ENCODE peak calls at places on chromosomes 5 and 9, in six cellular contexts. One of them, this sample, is unnamed. For H3K79me2, the result is how much of the 10 kb centered on the place peaks cover.

GRCh38 chr9:21616082-21616778 is 134.1 kb upstream of the IFNE start:
- DNase-seq in fibroblast of lung: peak
- DNase-seq in astrocyte: peak
- DNase-seq in HCT116: peak
- DNase-seq in PC-3: peak
- DNase-seq in MM.1S: no peak
- DNase-seq in this sample: peak

GRCh38 chr9:96052703-96053102 is 177.2 kb downstream of the ERCC6L2 start:
- DNase-seq in MM.1S: no peak
- DNase-seq in fibroblast of lung: no peak
- DNase-seq in astrocyte: no peak
- DNase-seq in PC-3: no peak
- DNase-seq in HCT116: no peak
- DNase-seq in this sample: no peak

GRCh38 chr5:41761663-41762062 is 108.6 kb downstream of the OXCT1 start:
- DNase-seq in PC-3: no peak
- DNase-seq in astrocyte: no peak
- DNase-seq in HCT116: no peak
- DNase-seq in MM.1S: no peak
- DNase-seq in fibroblast of lung: no peak
- DNase-seq in this sample: no peak

GRCh38 chr5:13212843-13213242 is 731.6 kb downstream of the DNAH5 start:
- DNase-seq in astrocyte: peak
- DNase-seq in MM.1S: no peak
- DNase-seq in HCT116: no peak
- DNase-seq in PC-3: no peak
- DNase-seq in fibroblast of lung: no peak
- DNase-seq in this sample: no peak

GRCh38 chr5:73482383-73483193 is 15.7 kb upstream of the BTF3 start:
- DNase-seq in MM.1S: no peak
- DNase-seq in astrocyte: peak
- DNase-seq in HCT116: no peak
- DNase-seq in fibroblast of lung: peak
- DNase-seq in PC-3: peak
- DNase-seq in this sample: peak

GRCh38 chr5:124317471-124317870 is 429.0 kb downstream of the ZNF608 start:
- DNase-seq in MM.1S: no peak
- DNase-seq in fibroblast of lung: no peak
- DNase-seq in PC-3: no peak
- DNase-seq in HCT116: no peak
- DNase-seq in astrocyte: no peak
- DNase-seq in this sample: no peak

GRCh38 chr9:121776009-121776738 is 124.7 kb downstream of the DAB2IP start:
- DNase-seq in HCT116: no peak
- DNase-seq in PC-3: no peak
- DNase-seq in MM.1S: no peak
- DNase-seq in astrocyte: no peak
- DNase-seq in fibroblast of lung: no peak
- DNase-seq in this sample: peak

GRCh38 chr9:37036237-37037136 is 2.4 kb upstream of the PAX5 start:
- DNase-seq in fibroblast of lung: peak
- DNase-seq in MM.1S: peak
- DNase-seq in HCT116: no peak
- DNase-seq in astrocyte: no peak
- DNase-seq in PC-3: peak
- DNase-seq in this sample: peak

GRCh38 chr5:143025971-143026370 is 255.8 kb downstream of the ARHGAP26 start:
- DNase-seq in fibroblast of lung: no peak
- DNase-seq in MM.1S: no peak
- DNase-seq in HCT116: no peak
- DNase-seq in astrocyte: peak
- DNase-seq in PC-3: peak
- DNase-seq in this sample: no peak

GRCh38 chr5:180291234-180291940 is 496 bp downstream of the MAPK9 start:
- DNase-seq in MM.1S: peak
- DNase-seq in HCT116: no peak
- DNase-seq in fibroblast of lung: no peak
- DNase-seq in astrocyte: no peak
- DNase-seq in PC-3: no peak
- DNase-seq in this sample: peak

GRCh38 chr5:368162-369084 is 46.9 kb downstream of the AHRR start:
- DNase-seq in astrocyte: peak
- DNase-seq in PC-3: no peak
- DNase-seq in fibroblast of lung: peak
- DNase-seq in MM.1S: no peak
- DNase-seq in HCT116: no peak
- DNase-seq in this sample: peak

GRCh38 chr9:2621678-2622360 is at the start of gene VLDLR:
- DNase-seq in HCT116: no peak
- DNase-seq in astrocyte: no peak
- DNase-seq in PC-3: no peak
- DNase-seq in MM.1S: peak
- DNase-seq in fibroblast of lung: peak
- DNase-seq in this sample: peak

GRCh38 chr9:134861586-134862334 is 18.9 kb upstream of the FCN2 start:
- DNase-seq in HCT116: no peak
- DNase-seq in astrocyte: no peak
- DNase-seq in PC-3: no peak
- DNase-seq in fibroblast of lung: no peak
- DNase-seq in MM.1S: no peak
- DNase-seq in this sample: no peak

GRCh38 chr5:132556511-132557424 is at the start of gene RAD50:
- DNase-seq in HCT116: peak
- DNase-seq in fibroblast of lung: peak
- DNase-seq in astrocyte: peak
- DNase-seq in MM.1S: peak
- DNase-seq in PC-3: peak
- DNase-seq in this sample: peak

GRCh38 chr5:141783599-141784296 is 94.5 kb downstream of the PCDH1 start:
- DNase-seq in fibroblast of lung: no peak
- DNase-seq in astrocyte: no peak
- DNase-seq in PC-3: no peak
- DNase-seq in HCT116: no peak
- DNase-seq in MM.1S: no peak
- DNase-seq in this sample: peak

GRCh38 chr5:141880961-141881801 is 3.0 kb upstream of the PCDH1 start:
- DNase-seq in PC-3: no peak
- DNase-seq in astrocyte: no peak
- DNase-seq in HCT116: no peak
- DNase-seq in fibroblast of lung: no peak
- DNase-seq in MM.1S: peak
- DNase-seq in this sample: peak

GRCh38 chr9:4055055-4055454 is 244.8 kb downstream of the GLIS3 start:
- DNase-seq in fibroblast of lung: no peak
- DNase-seq in MM.1S: peak
- DNase-seq in PC-3: no peak
- DNase-seq in HCT116: no peak
- DNase-seq in astrocyte: peak
- DNase-seq in this sample: no peak

GRCh38 chr5:64869419-64869818 is 100.7 kb downstream of the CWC27 start:
- DNase-seq in HCT116: peak
- DNase-seq in fibroblast of lung: peak
- DNase-seq in MM.1S: no peak
- DNase-seq in PC-3: peak
- DNase-seq in astrocyte: peak
- DNase-seq in this sample: peak

GRCh38 chr9:20262611-20263010 is 359.7 kb downstream of the MLLT3 start:
- DNase-seq in MM.1S: no peak
- DNase-seq in HCT116: no peak
- DNase-seq in PC-3: no peak
- DNase-seq in astrocyte: no peak
- DNase-seq in fibroblast of lung: no peak
- DNase-seq in this sample: peak

GRCh38 chr5:14440598-14441401 is 140.8 kb upstream of the OTULINL start:
- DNase-seq in HCT116: no peak
- DNase-seq in fibroblast of lung: peak
- DNase-seq in astrocyte: peak
- DNase-seq in PC-3: no peak
- DNase-seq in MM.1S: no peak
- DNase-seq in this sample: peak

GRCh38 chr5:175823731-175824525 is 47.5 kb upstream of the CPLX2 start:
- DNase-seq in PC-3: no peak
- DNase-seq in HCT116: no peak
- DNase-seq in astrocyte: no peak
- DNase-seq in MM.1S: no peak
- DNase-seq in fibroblast of lung: no peak
- DNase-seq in this sample: peak

GRCh38 chr9:97831843-97832636 is 21.0 kb upstream of the FOXE1 start:
- DNase-seq in PC-3: no peak
- DNase-seq in MM.1S: peak
- DNase-seq in astrocyte: no peak
- DNase-seq in HCT116: no peak
- DNase-seq in fibroblast of lung: no peak
- DNase-seq in this sample: no peak

GRCh38 chr5:133322743-133323142 is 270.9 kb downstream of the HSPA4 start:
- DNase-seq in PC-3: no peak
- DNase-seq in MM.1S: no peak
- DNase-seq in astrocyte: no peak
- DNase-seq in fibroblast of lung: no peak
- DNase-seq in HCT116: no peak
- DNase-seq in this sample: no peak

DNA sequence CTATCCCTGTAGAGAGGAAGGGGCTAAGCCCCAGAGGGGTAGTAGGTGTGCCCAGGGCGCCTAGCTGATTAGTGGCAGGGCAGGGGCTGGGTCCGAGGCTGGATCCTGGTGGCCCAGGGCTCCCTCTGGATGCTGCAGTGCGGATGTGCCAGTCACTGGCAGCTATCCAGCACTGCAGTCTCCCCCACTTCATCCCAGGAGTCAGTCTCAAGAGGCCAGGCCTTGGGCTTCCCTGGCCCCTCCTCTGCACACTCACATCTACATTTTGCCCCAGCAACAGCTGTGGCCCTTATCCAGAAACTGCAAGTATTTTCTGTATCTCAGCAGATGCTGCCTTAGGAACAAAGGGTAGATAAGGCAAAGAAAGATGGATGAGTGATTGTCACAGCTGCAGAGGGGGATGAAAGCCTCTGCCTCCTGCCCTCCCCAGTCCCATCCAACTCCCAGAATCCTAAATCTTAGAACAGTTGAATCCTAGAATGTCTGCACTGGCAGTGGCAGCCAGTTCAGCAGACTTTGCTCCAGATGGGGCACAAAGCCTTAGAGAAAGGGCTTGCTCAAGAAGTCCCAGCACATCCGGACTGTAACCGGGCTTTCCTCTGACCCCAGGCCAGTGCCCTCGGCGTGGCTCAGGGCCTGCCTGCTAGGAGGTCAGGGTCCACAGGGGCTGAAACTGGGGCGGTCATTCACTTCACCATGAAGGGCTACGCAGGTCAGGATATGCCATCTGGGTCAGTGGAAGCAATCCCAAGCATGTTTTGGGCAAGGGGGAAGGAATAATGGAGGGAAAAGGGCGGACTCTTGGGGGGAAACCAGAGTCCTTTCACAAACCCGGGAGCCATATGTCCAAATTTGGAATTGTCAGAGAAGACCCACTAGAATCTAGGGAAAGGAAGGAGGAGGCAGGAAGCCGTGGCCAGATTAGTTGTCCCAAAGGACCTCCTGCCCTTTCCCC is 1.5 kb downstream of the ANXA6 start:
- DNase-seq in HCT116: no peak
- DNase-seq in MM.1S: peak
- DNase-seq in fibroblast of lung: peak
- DNase-seq in astrocyte: peak
- DNase-seq in PC-3: no peak
- DNase-seq in this sample: peak
- H3K79me2 ChIP-seq in HCT116: under half
- H3K79me2 ChIP-seq in MM.1S: half or more
- H3K79me2 ChIP-seq in fibroblast of lung: half or more
- H3K79me2 ChIP-seq in astrocyte: half or more
- H3K79me2 ChIP-seq in PC-3: under half
- H3K79me2 ChIP-seq in this sample: half or more

GRCh38 chr9:79057576-79057975 is 514.2 kb upstream of the TLE4 start:
- DNase-seq in fibroblast of lung: peak
- DNase-seq in HCT116: no peak
- DNase-seq in astrocyte: no peak
- DNase-seq in PC-3: no peak
- DNase-seq in MM.1S: no peak
- DNase-seq in this sample: no peak

GRCh38 chr9:79060726-79061125 is 511.0 kb upstream of the TLE4 start:
- DNase-seq in PC-3: peak
- DNase-seq in HCT116: no peak
- DNase-seq in astrocyte: peak
- DNase-seq in MM.1S: no peak
- DNase-seq in fibroblast of lung: no peak
- DNase-seq in this sample: no peak

DNA sequence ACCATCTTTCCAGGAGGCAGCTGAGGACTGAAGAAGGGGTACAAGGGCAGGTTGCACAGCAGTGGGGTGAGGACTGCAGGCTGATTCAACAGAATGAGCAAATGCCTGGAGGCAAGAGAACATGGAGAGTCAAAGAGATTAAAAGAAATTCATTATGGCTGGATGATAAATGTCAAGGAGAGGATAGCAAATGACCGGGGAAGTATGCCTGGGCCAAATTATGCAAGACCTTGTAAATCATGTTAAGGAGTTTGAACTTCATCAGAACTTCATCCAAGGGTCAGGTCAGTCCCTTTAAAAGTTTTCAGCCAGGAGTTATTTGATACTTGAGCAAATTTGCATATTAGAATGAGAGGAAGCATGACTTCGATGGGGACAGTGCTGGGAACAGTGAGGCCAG is 510.0 kb upstream of the TLE4 start:
- DNase-seq in HCT116: no peak
- DNase-seq in astrocyte: no peak
- DNase-seq in fibroblast of lung: no peak
- DNase-seq in PC-3: no peak
- DNase-seq in MM.1S: no peak
- DNase-seq in this sample: no peak
- H2AFZ ChIP-seq in HCT116: no peak
- H2AFZ ChIP-seq in astrocyte: no peak
- H2AFZ ChIP-seq in fibroblast of lung: no peak
- H2AFZ ChIP-seq in PC-3: no peak
- H2AFZ ChIP-seq in MM.1S: no peak
- H2AFZ ChIP-seq in this sample: no peak

GRCh38 chr5:74560245-74560644 is 80.3 kb downstream of the ENC1 start:
- DNase-seq in HCT116: no peak
- DNase-seq in astrocyte: no peak
- DNase-seq in PC-3: no peak
- DNase-seq in fibroblast of lung: no peak
- DNase-seq in MM.1S: peak
- DNase-seq in this sample: no peak
- H3K79me2 ChIP-seq in HCT116: under half
- H3K79me2 ChIP-seq in astrocyte: under half
- H3K79me2 ChIP-seq in PC-3: under half
- H3K79me2 ChIP-seq in fibroblast of lung: under half
- H3K79me2 ChIP-seq in MM.1S: under half
- H3K79me2 ChIP-seq in this sample: under half

GRCh38 chr5:2096827-2097226 is 214.1 kb upstream of the IRX4 start:
- DNase-seq in HCT116: no peak
- DNase-seq in astrocyte: no peak
- DNase-seq in PC-3: no peak
- DNase-seq in MM.1S: no peak
- DNase-seq in fibroblast of lung: no peak
- DNase-seq in this sample: peak

GRCh38 chr5:2095011-2095410 is 212.3 kb upstream of the IRX4 start:
- DNase-seq in astrocyte: no peak
- DNase-seq in MM.1S: no peak
- DNase-seq in HCT116: no peak
- DNase-seq in PC-3: no peak
- DNase-seq in fibroblast of lung: no peak
- DNase-seq in this sample: no peak

GRCh38 chr5:2094616-2094995 is 211.9 kb upstream of the IRX4 start:
- DNase-seq in fibroblast of lung: peak
- DNase-seq in HCT116: no peak
- DNase-seq in PC-3: no peak
- DNase-seq in MM.1S: no peak
- DNase-seq in astrocyte: no peak
- DNase-seq in this sample: peak

GRCh38 chr5:2093859-2094615 is 211.3 kb upstream of the IRX4 start:
- DNase-seq in fibroblast of lung: peak
- DNase-seq in MM.1S: no peak
- DNase-seq in HCT116: no peak
- DNase-seq in astrocyte: no peak
- DNase-seq in PC-3: peak
- DNase-seq in this sample: peak
- H2AFZ ChIP-seq in fibroblast of lung: no peak
- H2AFZ ChIP-seq in MM.1S: no peak
- H2AFZ ChIP-seq in HCT116: no peak
- H2AFZ ChIP-seq in astrocyte: no peak
- H2AFZ ChIP-seq in PC-3: no peak
- H2AFZ ChIP-seq in this sample: no peak

This sample was measured in osteoblast.